ENCODE peak calls at places on chromosomes 12 and 14, in six cellular contexts. One of them, this sample, is unnamed.

GRCh38 chr12:2922329-2922728 is 31.6 kb downstream of the TULP3 start:
- DNase-seq in aorta: no peak
- DNase-seq in HCT116: no peak
- DNase-seq in ovary: no peak
- DNase-seq in PC-9: no peak
- DNase-seq in left ventricle myocardium inferior: no peak
- DNase-seq in this sample: no peak

GRCh38 chr12:59834659-59835474 is 239.0 kb downstream of the SLC16A7 start:
- DNase-seq in ovary: no peak
- DNase-seq in HCT116: peak
- DNase-seq in left ventricle myocardium inferior: no peak
- DNase-seq in PC-9: no peak
- DNase-seq in aorta: no peak
- DNase-seq in this sample: no peak

GRCh38 chr14:24701031-24701430 is 67.0 kb upstream of the GZMB start:
- DNase-seq in HCT116: no peak
- DNase-seq in ovary: no peak
- DNase-seq in PC-9: no peak
- DNase-seq in aorta: no peak
- DNase-seq in left ventricle myocardium inferior: no peak
- DNase-seq in this sample: no peak

GRCh38 chr12:1916396-1917171 is 1.9 kb downstream of the CACNA2D4 start:
- DNase-seq in HCT116: no peak
- DNase-seq in PC-9: no peak
- DNase-seq in left ventricle myocardium inferior: peak
- DNase-seq in ovary: peak
- DNase-seq in aorta: peak
- DNase-seq in this sample: no peak

GRCh38 chr12:46181465-46181864 is 87.4 kb downstream of the SLC38A1 start:
- DNase-seq in aorta: no peak
- DNase-seq in left ventricle myocardium inferior: no peak
- DNase-seq in PC-9: no peak
- DNase-seq in ovary: no peak
- DNase-seq in HCT116: no peak
- DNase-seq in this sample: no peak

GRCh38 chr14:70906785-70907171 is 481 bp upstream of the PCNX1 start:
- DNase-seq in PC-9: no peak
- DNase-seq in aorta: no peak
- DNase-seq in ovary: no peak
- DNase-seq in left ventricle myocardium inferior: no peak
- DNase-seq in HCT116: no peak
- DNase-seq in this sample: no peak

GRCh38 chr12:3218150-3218845 is 141.1 kb downstream of the TSPAN9 start:
- DNase-seq in PC-9: no peak
- DNase-seq in aorta: peak
- DNase-seq in left ventricle myocardium inferior: peak
- DNase-seq in ovary: peak
- DNase-seq in HCT116: no peak
- DNase-seq in this sample: peak

GRCh38 chr12:124828264-124829007 is 35.2 kb downstream of the SCARB1 start:
- DNase-seq in ovary: no peak
- DNase-seq in HCT116: no peak
- DNase-seq in PC-9: peak
- DNase-seq in left ventricle myocardium inferior: no peak
- DNase-seq in aorta: no peak
- DNase-seq in this sample: no peak

GRCh38 chr12:76508128-76508661 is 51.4 kb downstream of the OSBPL8 start:
- DNase-seq in PC-9: no peak
- DNase-seq in left ventricle myocardium inferior: no peak
- DNase-seq in aorta: no peak
- DNase-seq in HCT116: no peak
- DNase-seq in ovary: no peak
- DNase-seq in this sample: no peak

GRCh38 chr14:49489341-49489740 is 96.8 kb downstream of the RPS29 start:
- DNase-seq in HCT116: no peak
- DNase-seq in aorta: no peak
- DNase-seq in ovary: no peak
- DNase-seq in left ventricle myocardium inferior: no peak
- DNase-seq in PC-9: no peak
- DNase-seq in this sample: no peak

GRCh38 chr14:83470466-83470865 is 1936.8 kb upstream of the SEL1L start:
- DNase-seq in PC-9: no peak
- DNase-seq in aorta: no peak
- DNase-seq in left ventricle myocardium inferior: no peak
- DNase-seq in ovary: no peak
- DNase-seq in HCT116: no peak
- DNase-seq in this sample: no peak

GRCh38 chr12:115960868-115961802 is 316.4 kb downstream of the MED13L start:
- DNase-seq in aorta: no peak
- DNase-seq in left ventricle myocardium inferior: no peak
- DNase-seq in PC-9: no peak
- DNase-seq in ovary: no peak
- DNase-seq in HCT116: no peak
- DNase-seq in this sample: no peak

GRCh38 chr12:111720457-111720856 is 34.6 kb downstream of the ACAD10 start:
- DNase-seq in ovary: no peak
- DNase-seq in aorta: no peak
- DNase-seq in PC-9: no peak
- DNase-seq in HCT116: no peak
- DNase-seq in left ventricle myocardium inferior: no peak
- DNase-seq in this sample: no peak

GRCh38 chr12:65742481-65742971 is 81.8 kb upstream of the HMGA2 start:
- DNase-seq in HCT116: no peak
- DNase-seq in ovary: no peak
- DNase-seq in left ventricle myocardium inferior: no peak
- DNase-seq in aorta: no peak
- DNase-seq in PC-9: no peak
- DNase-seq in this sample: no peak

GRCh38 chr14:89425931-89426330 is 8.9 kb upstream of the FOXN3 start:
- DNase-seq in PC-9: no peak
- DNase-seq in aorta: no peak
- DNase-seq in ovary: no peak
- DNase-seq in HCT116: peak
- DNase-seq in left ventricle myocardium inferior: no peak
- DNase-seq in this sample: no peak

GRCh38 chr14:65991124-65991523 is 495.0 kb upstream of the CCDC196 start:
- DNase-seq in left ventricle myocardium inferior: no peak
- DNase-seq in ovary: no peak
- DNase-seq in PC-9: no peak
- DNase-seq in aorta: no peak
- DNase-seq in HCT116: no peak
- DNase-seq in this sample: no peak

DNA sequence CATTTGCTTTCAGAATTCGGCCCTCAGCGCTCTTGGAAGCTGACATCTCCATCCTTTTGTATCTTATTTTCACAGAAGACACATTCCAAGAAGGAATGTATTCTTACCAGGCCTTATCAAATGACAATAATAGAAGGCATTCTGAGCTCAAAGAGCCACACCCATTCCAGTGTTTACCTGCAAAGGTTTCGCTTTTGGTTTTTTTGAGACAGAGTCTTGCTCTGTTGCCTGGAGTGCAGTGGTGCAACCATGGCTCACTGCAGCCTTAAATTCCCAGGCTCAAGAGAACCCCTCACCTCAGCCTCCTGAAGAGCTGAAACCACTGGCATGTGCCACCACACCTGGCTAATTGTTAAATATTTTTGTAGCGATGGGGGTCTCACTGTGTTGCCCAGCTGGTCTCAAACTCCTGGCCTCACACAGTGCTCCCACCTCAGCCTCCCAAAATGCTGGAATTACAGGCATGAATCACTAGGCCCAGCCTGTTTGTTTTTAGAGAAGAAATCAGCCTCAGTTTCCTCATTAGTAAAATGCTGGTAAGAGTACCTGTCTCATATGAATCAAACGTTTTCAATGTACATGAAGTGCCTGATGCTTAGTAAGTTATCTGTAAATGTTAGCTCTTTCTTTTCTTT is 69.2 kb downstream of the SLC6A12 start:
- DNase-seq in left ventricle myocardium inferior: no peak
- DNase-seq in ovary: no peak
- DNase-seq in PC-9: peak
- DNase-seq in HCT116: no peak
- DNase-seq in aorta: no peak
- DNase-seq in this sample: no peak
- H3K27ac ChIP-seq in left ventricle myocardium inferior: no peak
- H3K27ac ChIP-seq in ovary: no peak
- H3K27ac ChIP-seq in PC-9: no peak
- H3K27ac ChIP-seq in HCT116: no peak
- H3K27ac ChIP-seq in aorta: no peak
- H3K27ac ChIP-seq in this sample: no peak

DNA sequence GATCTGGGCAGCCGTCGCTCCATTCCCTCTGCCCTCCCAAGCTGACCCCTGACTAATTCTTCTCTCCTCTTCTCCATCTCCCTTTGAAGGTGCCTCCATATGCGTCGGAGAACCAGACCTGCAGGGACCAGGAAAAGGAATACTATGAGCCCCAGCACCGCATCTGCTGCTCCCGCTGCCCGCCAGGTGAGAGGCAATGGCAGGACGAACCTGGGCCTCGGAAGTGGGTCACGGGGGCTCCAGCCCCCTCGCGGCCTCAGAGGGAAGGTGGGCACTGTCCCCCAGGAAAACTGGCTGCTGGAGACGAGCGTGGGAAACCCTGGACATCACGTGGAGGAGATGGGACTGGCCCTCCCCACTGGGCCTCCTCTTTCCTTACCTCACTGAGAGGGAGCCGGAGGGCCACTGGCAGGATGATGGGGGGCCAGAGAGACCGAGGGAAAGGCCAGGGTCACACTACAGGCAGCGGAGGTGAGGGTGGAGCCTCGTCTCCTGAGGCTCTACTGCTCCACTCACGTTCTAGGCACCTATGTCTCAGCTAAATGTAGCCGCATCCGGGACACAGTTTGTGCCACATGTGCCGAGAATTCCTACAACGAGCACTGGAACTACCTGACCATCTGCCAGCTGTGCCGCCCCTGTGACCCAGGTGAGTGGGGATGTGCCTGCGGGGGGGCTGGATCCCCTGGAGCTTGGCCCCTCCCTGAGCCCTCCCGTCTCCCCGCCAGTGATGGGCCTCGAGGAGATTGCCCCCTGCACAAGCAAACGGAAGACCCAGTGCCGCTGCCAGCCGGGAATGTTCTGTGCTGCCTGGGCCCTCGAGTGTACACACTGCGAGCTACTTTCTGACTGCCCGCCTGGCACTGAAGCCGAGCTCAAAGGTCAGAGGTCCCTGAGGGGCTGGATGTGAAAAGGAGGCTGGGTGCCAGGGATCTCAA is 806 bp downstream of the LTBR start:
- DNase-seq in ovary: peak
- DNase-seq in PC-9: no peak
- DNase-seq in left ventricle myocardium inferior: no peak
- DNase-seq in aorta: peak
- DNase-seq in HCT116: no peak
- DNase-seq in this sample: no peak
- H3K27ac ChIP-seq in ovary: peak
- H3K27ac ChIP-seq in PC-9: peak
- H3K27ac ChIP-seq in left ventricle myocardium inferior: peak
- H3K27ac ChIP-seq in aorta: peak
- H3K27ac ChIP-seq in HCT116: peak
- H3K27ac ChIP-seq in this sample: peak

DNA sequence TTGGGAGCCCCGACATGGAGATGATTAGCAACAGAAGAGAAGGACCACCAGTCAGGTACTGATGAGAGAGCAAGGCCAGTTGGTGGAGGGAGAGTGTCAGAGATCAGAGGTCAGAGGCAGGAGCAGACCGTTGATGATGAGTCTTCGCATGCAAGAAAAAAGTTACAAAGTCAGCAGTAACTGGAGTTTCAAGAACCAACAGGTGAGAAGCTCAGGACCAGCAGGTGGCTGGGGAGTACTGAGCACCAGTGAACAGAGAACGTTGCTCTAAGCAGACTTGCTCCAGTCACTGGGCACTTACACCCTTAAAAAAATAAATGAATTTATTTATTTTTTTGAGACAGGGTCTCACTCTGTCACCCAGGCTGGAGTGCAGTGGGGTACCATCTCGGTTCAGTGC is 44.5 kb upstream of the KCNA1 start:
- DNase-seq in aorta: no peak
- DNase-seq in ovary: no peak
- DNase-seq in HCT116: no peak
- DNase-seq in left ventricle myocardium inferior: no peak
- DNase-seq in PC-9: no peak
- DNase-seq in this sample: no peak
- H3K27ac ChIP-seq in aorta: no peak
- H3K27ac ChIP-seq in ovary: no peak
- H3K27ac ChIP-seq in HCT116: no peak
- H3K27ac ChIP-seq in left ventricle myocardium inferior: no peak
- H3K27ac ChIP-seq in PC-9: no peak
- H3K27ac ChIP-seq in this sample: no peak

DNA sequence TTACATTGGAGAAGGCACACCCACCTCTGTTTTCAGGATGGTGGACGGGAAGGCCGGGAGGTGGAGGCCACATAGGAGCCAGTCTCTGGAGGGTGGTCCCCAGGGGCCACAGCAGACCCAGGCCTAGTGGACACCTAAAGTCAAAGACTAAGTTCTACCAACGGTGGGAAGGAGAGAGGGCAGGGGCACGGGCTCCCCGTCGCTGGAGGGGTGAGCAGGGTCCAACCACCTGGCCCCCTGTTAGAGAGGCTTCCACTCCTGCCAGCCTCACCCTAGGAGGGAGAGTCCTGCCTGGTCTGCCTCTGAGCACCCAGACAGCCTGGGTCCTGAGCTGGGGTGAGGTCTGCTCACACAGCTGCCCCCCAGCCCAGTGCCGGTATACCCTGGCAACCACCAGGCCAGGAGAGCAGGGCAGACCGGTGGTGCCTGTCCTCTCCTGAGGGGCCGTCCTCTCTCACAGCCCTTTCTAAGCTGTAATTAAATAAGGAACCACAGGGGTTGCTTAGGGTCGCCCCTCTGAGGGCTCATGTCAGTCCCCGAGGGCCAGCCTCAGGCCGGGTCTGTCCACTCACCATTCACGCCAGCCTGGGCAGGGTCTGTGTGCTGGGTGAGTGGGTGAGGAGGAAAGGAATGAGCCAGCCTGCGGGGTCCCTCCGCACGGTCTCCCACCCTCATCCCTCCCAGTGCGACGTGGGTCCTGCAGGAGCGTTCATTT is 2.3 kb downstream of the INF2 start:
- DNase-seq in ovary: no peak
- DNase-seq in PC-9: no peak
- DNase-seq in aorta: no peak
- DNase-seq in HCT116: no peak
- DNase-seq in left ventricle myocardium inferior: no peak
- DNase-seq in this sample: no peak
- H3K27ac ChIP-seq in ovary: no peak
- H3K27ac ChIP-seq in PC-9: no peak
- H3K27ac ChIP-seq in aorta: no peak
- H3K27ac ChIP-seq in HCT116: peak
- H3K27ac ChIP-seq in left ventricle myocardium inferior: peak
- H3K27ac ChIP-seq in this sample: no peak

GRCh38 chr14:64232944-64233343 is 61.2 kb downstream of the ESR2 start:
- DNase-seq in HCT116: no peak
- DNase-seq in aorta: no peak
- DNase-seq in left ventricle myocardium inferior: no peak
- DNase-seq in ovary: no peak
- DNase-seq in PC-9: no peak
- DNase-seq in this sample: no peak
- H3K27ac ChIP-seq in HCT116: no peak
- H3K27ac ChIP-seq in aorta: no peak
- H3K27ac ChIP-seq in left ventricle myocardium inferior: peak
- H3K27ac ChIP-seq in ovary: no peak
- H3K27ac ChIP-seq in PC-9: peak
- H3K27ac ChIP-seq in this sample: peak